ENCODE peak calls at places on chromosome X, in ten cellular contexts. One of them, this sample, is unnamed.

GRCh38 chrX:20567108-20567507 is 300.4 kb upstream of the RPS6KA3 start:
- DNase-seq in iris pigment epithelial cell: no peak
- DNase-seq in NCI-H1092 treated with DMSO at 0.1 percent for 48 hours: no peak
- DNase-seq in neural crest cell: no peak
- DNase-seq in T-helper 9 cell: no peak
- DNase-seq in T47D: no peak
- DNase-seq in T-helper 1 cell: no peak
- DNase-seq in hypothalamus: no peak
- DNase-seq in mesendoderm: no peak
- DNase-seq in cardiac muscle cell: no peak
- DNase-seq in this sample: no peak

GRCh38 chrX:85851418-85851817 is 195.9 kb downstream of the CHM start:
- DNase-seq in neural crest cell: no peak
- DNase-seq in cardiac muscle cell: peak; percentile 39
- DNase-seq in T47D: peak; percentile 46
- DNase-seq in NCI-H1092 treated with DMSO at 0.1 percent for 48 hours: no peak
- DNase-seq in hypothalamus: no peak
- DNase-seq in mesendoderm: peak; percentile 37
- DNase-seq in iris pigment epithelial cell: peak; percentile 14
- DNase-seq in T-helper 9 cell: no peak
- DNase-seq in T-helper 1 cell: peak; percentile 4
- DNase-seq in this sample: no peak

GRCh38 chrX:100994352-100995281 is 25.1 kb downstream of the ARL13A start:
- DNase-seq in NCI-H1092 treated with DMSO at 0.1 percent for 48 hours: no peak
- DNase-seq in T-helper 1 cell: peak; percentile 64
- DNase-seq in T47D: no peak
- DNase-seq in T-helper 9 cell: no peak
- DNase-seq in neural crest cell: no peak
- DNase-seq in cardiac muscle cell: no peak
- DNase-seq in mesendoderm: peak; percentile 47
- DNase-seq in hypothalamus: no peak
- DNase-seq in iris pigment epithelial cell: peak; percentile 75
- DNase-seq in this sample: no peak

GRCh38 chrX:13250831-13251612 is 68.8 kb downstream of the ATXN3L start:
- DNase-seq in hypothalamus: no peak
- DNase-seq in cardiac muscle cell: no peak
- DNase-seq in NCI-H1092 treated with DMSO at 0.1 percent for 48 hours: no peak
- DNase-seq in T-helper 9 cell: no peak
- DNase-seq in mesendoderm: no peak
- DNase-seq in T-helper 1 cell: no peak
- DNase-seq in iris pigment epithelial cell: peak; percentile 96
- DNase-seq in T47D: no peak
- DNase-seq in neural crest cell: no peak
- DNase-seq in this sample: no peak

GRCh38 chrX:108473979-108474378 is 34.3 kb downstream of the COL4A5 start:
- DNase-seq in cardiac muscle cell: no peak
- DNase-seq in iris pigment epithelial cell: no peak
- DNase-seq in T-helper 9 cell: no peak
- DNase-seq in hypothalamus: no peak
- DNase-seq in NCI-H1092 treated with DMSO at 0.1 percent for 48 hours: no peak
- DNase-seq in mesendoderm: no peak
- DNase-seq in T-helper 1 cell: no peak
- DNase-seq in neural crest cell: no peak
- DNase-seq in T47D: peak; percentile 54
- DNase-seq in this sample: no peak

GRCh38 chrX:154463611-154464220 is 5.6 kb downstream of the PLXNA3 start:
- DNase-seq in hypothalamus: no peak
- DNase-seq in neural crest cell: no peak
- DNase-seq in T47D: no peak
- DNase-seq in mesendoderm: no peak
- DNase-seq in T-helper 9 cell: no peak
- DNase-seq in NCI-H1092 treated with DMSO at 0.1 percent for 48 hours: no peak
- DNase-seq in T-helper 1 cell: no peak
- DNase-seq in cardiac muscle cell: no peak
- DNase-seq in iris pigment epithelial cell: no peak
- DNase-seq in this sample: no peak

GRCh38 chrX:108699368-108699767 is 37.0 kb downstream of the IRS4 start:
- DNase-seq in neural crest cell: no peak
- DNase-seq in mesendoderm: peak; percentile 54
- DNase-seq in NCI-H1092 treated with DMSO at 0.1 percent for 48 hours: peak; percentile 6
- DNase-seq in cardiac muscle cell: peak; percentile 39
- DNase-seq in T-helper 1 cell: peak; percentile 2
- DNase-seq in hypothalamus: no peak
- DNase-seq in T47D: peak; percentile 58
- DNase-seq in iris pigment epithelial cell: peak; percentile 15
- DNase-seq in T-helper 9 cell: no peak
- DNase-seq in this sample: no peak

GRCh38 chrX:151183912-151184565 is 7.7 kb downstream of the GPR50 start:
- DNase-seq in iris pigment epithelial cell: no peak
- DNase-seq in neural crest cell: no peak
- DNase-seq in mesendoderm: no peak
- DNase-seq in T47D: no peak
- DNase-seq in T-helper 1 cell: no peak
- DNase-seq in T-helper 9 cell: no peak
- DNase-seq in NCI-H1092 treated with DMSO at 0.1 percent for 48 hours: no peak
- DNase-seq in hypothalamus: no peak
- DNase-seq in cardiac muscle cell: no peak
- DNase-seq in this sample: no peak

GRCh38 chrX:29555465-29556091 is 659.8 kb upstream of the MAGEB2 start:
- DNase-seq in T47D: no peak
- DNase-seq in cardiac muscle cell: no peak
- DNase-seq in neural crest cell: no peak
- DNase-seq in mesendoderm: no peak
- DNase-seq in hypothalamus: no peak
- DNase-seq in T-helper 1 cell: no peak
- DNase-seq in T-helper 9 cell: no peak
- DNase-seq in NCI-H1092 treated with DMSO at 0.1 percent for 48 hours: no peak
- DNase-seq in iris pigment epithelial cell: no peak
- DNase-seq in this sample: no peak

GRCh38 chrX:74492720-74493201 is 71.5 kb downstream of the SLC16A2 start:
- DNase-seq in neural crest cell: peak; percentile 9
- DNase-seq in T-helper 1 cell: no peak
- DNase-seq in T-helper 9 cell: no peak
- DNase-seq in NCI-H1092 treated with DMSO at 0.1 percent for 48 hours: peak; percentile 32
- DNase-seq in hypothalamus: no peak
- DNase-seq in mesendoderm: peak; percentile 69
- DNase-seq in T47D: no peak
- DNase-seq in iris pigment epithelial cell: no peak
- DNase-seq in cardiac muscle cell: peak; percentile 27
- DNase-seq in this sample: no peak

GRCh38 chrX:69128573-69128972 is 36.7 kb downstream of the PJA1 start:
- DNase-seq in T-helper 1 cell: no peak
- DNase-seq in hypothalamus: no peak
- DNase-seq in cardiac muscle cell: peak; percentile 46
- DNase-seq in NCI-H1092 treated with DMSO at 0.1 percent for 48 hours: no peak
- DNase-seq in mesendoderm: peak; percentile 38
- DNase-seq in iris pigment epithelial cell: no peak
- DNase-seq in T-helper 9 cell: no peak
- DNase-seq in T47D: no peak
- DNase-seq in neural crest cell: peak; percentile 34
- DNase-seq in this sample: no peak

GRCh38 chrX:86137071-86137470 is 11.2 kb upstream of the DACH2 start:
- DNase-seq in hypothalamus: no peak
- DNase-seq in iris pigment epithelial cell: peak; percentile 80
- DNase-seq in T-helper 1 cell: no peak
- DNase-seq in NCI-H1092 treated with DMSO at 0.1 percent for 48 hours: no peak
- DNase-seq in T47D: no peak
- DNase-seq in mesendoderm: no peak
- DNase-seq in T-helper 9 cell: no peak
- DNase-seq in neural crest cell: no peak
- DNase-seq in cardiac muscle cell: no peak
- DNase-seq in this sample: no peak

GRCh38 chrX:47245156-47245555 is 12.3 kb downstream of the USP11 start:
- DNase-seq in T47D: no peak
- DNase-seq in cardiac muscle cell: no peak
- DNase-seq in T-helper 1 cell: no peak
- DNase-seq in T-helper 9 cell: no peak
- DNase-seq in NCI-H1092 treated with DMSO at 0.1 percent for 48 hours: no peak
- DNase-seq in neural crest cell: no peak
- DNase-seq in mesendoderm: no peak
- DNase-seq in iris pigment epithelial cell: no peak
- DNase-seq in hypothalamus: no peak
- DNase-seq in this sample: no peak

GRCh38 chrX:65532016-65532415 is 2.6 kb downstream of the LAS1L start:
- DNase-seq in hypothalamus: no peak
- DNase-seq in T-helper 9 cell: no peak
- DNase-seq in NCI-H1092 treated with DMSO at 0.1 percent for 48 hours: no peak
- DNase-seq in mesendoderm: peak; percentile 39
- DNase-seq in cardiac muscle cell: no peak
- DNase-seq in iris pigment epithelial cell: no peak
- DNase-seq in T47D: no peak
- DNase-seq in neural crest cell: no peak
- DNase-seq in T-helper 1 cell: no peak
- DNase-seq in this sample: no peak

GRCh38 chrX:136156560-136157117 is 9.3 kb downstream of the FHL1 start:
- DNase-seq in T47D: no peak
- DNase-seq in mesendoderm: no peak
- DNase-seq in neural crest cell: no peak
- DNase-seq in T-helper 9 cell: no peak
- DNase-seq in cardiac muscle cell: no peak
- DNase-seq in T-helper 1 cell: no peak
- DNase-seq in iris pigment epithelial cell: no peak
- DNase-seq in NCI-H1092 treated with DMSO at 0.1 percent for 48 hours: no peak
- DNase-seq in hypothalamus: no peak
- DNase-seq in this sample: no peak

GRCh38 chrX:107823456-107823855 is 2.2 kb upstream of the MID2 start:
- DNase-seq in cardiac muscle cell: no peak
- DNase-seq in T-helper 9 cell: no peak
- DNase-seq in T-helper 1 cell: no peak
- DNase-seq in hypothalamus: no peak
- DNase-seq in neural crest cell: no peak
- DNase-seq in mesendoderm: no peak
- DNase-seq in T47D: no peak
- DNase-seq in iris pigment epithelial cell: peak; percentile 92
- DNase-seq in NCI-H1092 treated with DMSO at 0.1 percent for 48 hours: no peak
- DNase-seq in this sample: no peak

GRCh38 chrX:77436682-77437081 is 10.5 kb upstream of the FGF16 start:
- DNase-seq in mesendoderm: no peak
- DNase-seq in cardiac muscle cell: no peak
- DNase-seq in T47D: no peak
- DNase-seq in NCI-H1092 treated with DMSO at 0.1 percent for 48 hours: no peak
- DNase-seq in hypothalamus: no peak
- DNase-seq in T-helper 1 cell: no peak
- DNase-seq in T-helper 9 cell: no peak
- DNase-seq in neural crest cell: no peak
- DNase-seq in iris pigment epithelial cell: peak; percentile 58
- DNase-seq in this sample: no peak

GRCh38 chrX:47645530-47645929 is 4.8 kb downstream of the ELK1 start:
- DNase-seq in T-helper 9 cell: no peak
- DNase-seq in T-helper 1 cell: no peak
- DNase-seq in NCI-H1092 treated with DMSO at 0.1 percent for 48 hours: no peak
- DNase-seq in neural crest cell: no peak
- DNase-seq in T47D: no peak
- DNase-seq in hypothalamus: no peak
- DNase-seq in cardiac muscle cell: no peak
- DNase-seq in iris pigment epithelial cell: peak; percentile 47
- DNase-seq in mesendoderm: no peak
- DNase-seq in this sample: no peak

GRCh38 chrX:47595701-47596655 is 13.7 kb downstream of the TIMP1 start:
- DNase-seq in cardiac muscle cell: no peak
- DNase-seq in T-helper 1 cell: no peak
- DNase-seq in iris pigment epithelial cell: peak; percentile 91
- DNase-seq in hypothalamus: no peak
- DNase-seq in T47D: no peak
- DNase-seq in neural crest cell: no peak
- DNase-seq in T-helper 9 cell: no peak
- DNase-seq in mesendoderm: no peak
- DNase-seq in NCI-H1092 treated with DMSO at 0.1 percent for 48 hours: peak; percentile 9
- DNase-seq in this sample: no peak

GRCh38 chrX:153885968-153886903 is at the start of gene L1CAM:
- DNase-seq in T-helper 9 cell: no peak
- DNase-seq in iris pigment epithelial cell: no peak
- DNase-seq in T47D: peak; percentile 26
- DNase-seq in hypothalamus: no peak
- DNase-seq in NCI-H1092 treated with DMSO at 0.1 percent for 48 hours: no peak
- DNase-seq in cardiac muscle cell: peak; percentile 21
- DNase-seq in T-helper 1 cell: no peak
- DNase-seq in neural crest cell: no peak
- DNase-seq in mesendoderm: peak; percentile 60
- DNase-seq in this sample: no peak

GRCh38 chrX:41491267-41492004 is 44.3 kb downstream of the NYX start:
- DNase-seq in hypothalamus: no peak
- DNase-seq in cardiac muscle cell: no peak
- DNase-seq in T47D: no peak
- DNase-seq in neural crest cell: no peak
- DNase-seq in mesendoderm: peak; percentile 93
- DNase-seq in T-helper 9 cell: no peak
- DNase-seq in iris pigment epithelial cell: peak; percentile 95
- DNase-seq in NCI-H1092 treated with DMSO at 0.1 percent for 48 hours: no peak
- DNase-seq in T-helper 1 cell: no peak
- DNase-seq in this sample: no peak

GRCh38 chrX:45903781-45904201 is 641.4 kb downstream of the ZNF674 start:
- DNase-seq in T-helper 9 cell: no peak
- DNase-seq in hypothalamus: no peak
- DNase-seq in T47D: peak; percentile 9
- DNase-seq in mesendoderm: peak; percentile 91
- DNase-seq in iris pigment epithelial cell: no peak
- DNase-seq in cardiac muscle cell: no peak
- DNase-seq in NCI-H1092 treated with DMSO at 0.1 percent for 48 hours: peak; percentile 46
- DNase-seq in neural crest cell: no peak
- DNase-seq in T-helper 1 cell: no peak
- DNase-seq in this sample: no peak

GRCh38 chrX:101078716-101079115 is at the start of gene TMEM35A:
- DNase-seq in cardiac muscle cell: peak; percentile 53
- DNase-seq in T-helper 9 cell: no peak
- DNase-seq in mesendoderm: peak; percentile 49
- DNase-seq in hypothalamus: no peak
- DNase-seq in neural crest cell: peak; percentile 2
- DNase-seq in iris pigment epithelial cell: peak; percentile 36
- DNase-seq in T47D: no peak
- DNase-seq in T-helper 1 cell: no peak
- DNase-seq in NCI-H1092 treated with DMSO at 0.1 percent for 48 hours: peak; percentile 27
- DNase-seq in this sample: no peak

GRCh38 chrX:150152036-150152435 is 211.1 kb upstream of the MAMLD1 start:
- DNase-seq in mesendoderm: peak; percentile 1
- DNase-seq in T-helper 1 cell: no peak
- DNase-seq in hypothalamus: no peak
- DNase-seq in neural crest cell: no peak
- DNase-seq in iris pigment epithelial cell: no peak
- DNase-seq in T-helper 9 cell: no peak
- DNase-seq in T47D: no peak
- DNase-seq in NCI-H1092 treated with DMSO at 0.1 percent for 48 hours: no peak
- DNase-seq in cardiac muscle cell: no peak
- DNase-seq in this sample: no peak

GRCh38 chrX:153772608-153773217 is 8.1 kb upstream of the SRPK3 start:
- DNase-seq in T-helper 9 cell: no peak
- DNase-seq in iris pigment epithelial cell: no peak
- DNase-seq in hypothalamus: no peak
- DNase-seq in mesendoderm: no peak
- DNase-seq in neural crest cell: no peak
- DNase-seq in T47D: no peak
- DNase-seq in T-helper 1 cell: no peak
- DNase-seq in cardiac muscle cell: no peak
- DNase-seq in NCI-H1092 treated with DMSO at 0.1 percent for 48 hours: no peak
- DNase-seq in this sample: no peak

GRCh38 chrX:148049441-148049840 is 68.3 kb downstream of the FMR1NB start:
- DNase-seq in mesendoderm: peak; percentile 45
- DNase-seq in cardiac muscle cell: peak; percentile 42
- DNase-seq in hypothalamus: no peak
- DNase-seq in NCI-H1092 treated with DMSO at 0.1 percent for 48 hours: peak; percentile 26
- DNase-seq in iris pigment epithelial cell: peak; percentile 40
- DNase-seq in T-helper 9 cell: no peak
- DNase-seq in T-helper 1 cell: peak; percentile 31
- DNase-seq in T47D: peak; percentile 37
- DNase-seq in neural crest cell: no peak
- DNase-seq in this sample: no peak

GRCh38 chrX:124098089-124098488 is 136.6 kb downstream of the STAG2 start:
- DNase-seq in T-helper 1 cell: peak; percentile 24
- DNase-seq in iris pigment epithelial cell: peak; percentile 56
- DNase-seq in T-helper 9 cell: no peak
- DNase-seq in mesendoderm: peak; percentile 13
- DNase-seq in hypothalamus: no peak
- DNase-seq in NCI-H1092 treated with DMSO at 0.1 percent for 48 hours: peak; percentile 39
- DNase-seq in neural crest cell: peak; percentile 9
- DNase-seq in T47D: peak; percentile 14
- DNase-seq in cardiac muscle cell: peak; percentile 25
- DNase-seq in this sample: no peak

GRCh38 chrX:149819371-149819770 is 37.6 kb downstream of the MAGEA9 start:
- DNase-seq in neural crest cell: no peak
- DNase-seq in mesendoderm: no peak
- DNase-seq in T47D: no peak
- DNase-seq in hypothalamus: no peak
- DNase-seq in NCI-H1092 treated with DMSO at 0.1 percent for 48 hours: no peak
- DNase-seq in cardiac muscle cell: no peak
- DNase-seq in iris pigment epithelial cell: no peak
- DNase-seq in T-helper 9 cell: no peak
- DNase-seq in T-helper 1 cell: no peak
- DNase-seq in this sample: no peak